ENCODE peak calls at places on chromosomes 11 and 22, in four cellular contexts. One of them, this sample, is unnamed.
A peak's percentile ranks its signal among the peaks of the same experiment; 100 is the strongest.

GRCh38 chr11:128054323-128054910 is 532.9 kb downstream of the ETS1 start:
- DNase-seq in K562: no peak
- DNase-seq in GM12878: no peak
- DNase-seq in HepG2: no peak
- DNase-seq in this sample: no peak

GRCh38 chr11:95306816-95307215 is 75.8 kb upstream of the SESN3 start:
- DNase-seq in HepG2: no peak
- DNase-seq in GM12878: no peak
- DNase-seq in K562: no peak
- DNase-seq in this sample: no peak

GRCh38 chr11:128724891-128725611 is 31.2 kb downstream of the FLI1 start:
- DNase-seq in K562: no peak
- DNase-seq in HepG2: no peak
- DNase-seq in GM12878: no peak
- DNase-seq in this sample: no peak

GRCh38 chr11:115544422-115544821 is 40.2 kb upstream of the CADM1 start:
- DNase-seq in HepG2: no peak
- DNase-seq in GM12878: no peak
- DNase-seq in K562: no peak
- DNase-seq in this sample: no peak

GRCh38 chr11:76672431-76673163 is 2.0 kb upstream of the LRRC32 start:
- DNase-seq in K562: no peak
- DNase-seq in HepG2: no peak
- DNase-seq in GM12878: peak; percentile 84
- DNase-seq in this sample: no peak

GRCh38 chr22:26590525-26590858 is 560 bp upstream of the TPST2 start:
- DNase-seq in HepG2: peak; percentile 4
- DNase-seq in GM12878: no peak
- DNase-seq in K562: no peak
- DNase-seq in this sample: no peak

GRCh38 chr11:70567680-70568503 is 169.6 kb downstream of the CTTN start:
- DNase-seq in GM12878: no peak
- DNase-seq in K562: no peak
- DNase-seq in HepG2: no peak
- DNase-seq in this sample: no peak

GRCh38 chr11:123450593-123450992 is 20.5 kb downstream of the GRAMD1B start:
- DNase-seq in HepG2: no peak
- DNase-seq in GM12878: no peak
- DNase-seq in K562: no peak
- DNase-seq in this sample: no peak

GRCh38 chr11:117202386-117203068 is 3.4 kb downstream of the TAGLN start:
- DNase-seq in K562: no peak
- DNase-seq in HepG2: no peak
- DNase-seq in GM12878: no peak
- DNase-seq in this sample: no peak

GRCh38 chr22:46149493-46149997 is 781 bp upstream of the PPARA start:
- DNase-seq in K562: no peak
- DNase-seq in GM12878: no peak
- DNase-seq in HepG2: no peak
- DNase-seq in this sample: no peak

GRCh38 chr11:44530413-44531115 is 34.9 kb upstream of the CD82 start:
- DNase-seq in GM12878: no peak
- DNase-seq in K562: peak; percentile 48
- DNase-seq in HepG2: no peak
- DNase-seq in this sample: no peak
- TF ChIP-seq FOXK2 in GM12878: no peak
- TF ChIP-seq FOXK2 in K562: no peak
- TF ChIP-seq FOXK2 in HepG2: no peak
- TF ChIP-seq FOXK2 in this sample: no peak

GRCh38 chr11:126696976-126697375 is 303.6 kb downstream of the KIRREL3 start:
- DNase-seq in HepG2: no peak
- DNase-seq in K562: no peak
- DNase-seq in GM12878: no peak
- DNase-seq in this sample: no peak
- TF ChIP-seq FOXK2 in HepG2: no peak
- TF ChIP-seq FOXK2 in K562: no peak
- TF ChIP-seq FOXK2 in GM12878: no peak
- TF ChIP-seq FOXK2 in this sample: no peak

GRCh38 chr11:61071208-61071681 is 31.0 kb upstream of the CD5 start:
- DNase-seq in GM12878: no peak
- DNase-seq in K562: no peak
- DNase-seq in HepG2: no peak
- DNase-seq in this sample: no peak
- TF ChIP-seq FOXK2 in GM12878: no peak
- TF ChIP-seq FOXK2 in K562: no peak
- TF ChIP-seq FOXK2 in HepG2: no peak
- TF ChIP-seq FOXK2 in this sample: no peak

DNA sequence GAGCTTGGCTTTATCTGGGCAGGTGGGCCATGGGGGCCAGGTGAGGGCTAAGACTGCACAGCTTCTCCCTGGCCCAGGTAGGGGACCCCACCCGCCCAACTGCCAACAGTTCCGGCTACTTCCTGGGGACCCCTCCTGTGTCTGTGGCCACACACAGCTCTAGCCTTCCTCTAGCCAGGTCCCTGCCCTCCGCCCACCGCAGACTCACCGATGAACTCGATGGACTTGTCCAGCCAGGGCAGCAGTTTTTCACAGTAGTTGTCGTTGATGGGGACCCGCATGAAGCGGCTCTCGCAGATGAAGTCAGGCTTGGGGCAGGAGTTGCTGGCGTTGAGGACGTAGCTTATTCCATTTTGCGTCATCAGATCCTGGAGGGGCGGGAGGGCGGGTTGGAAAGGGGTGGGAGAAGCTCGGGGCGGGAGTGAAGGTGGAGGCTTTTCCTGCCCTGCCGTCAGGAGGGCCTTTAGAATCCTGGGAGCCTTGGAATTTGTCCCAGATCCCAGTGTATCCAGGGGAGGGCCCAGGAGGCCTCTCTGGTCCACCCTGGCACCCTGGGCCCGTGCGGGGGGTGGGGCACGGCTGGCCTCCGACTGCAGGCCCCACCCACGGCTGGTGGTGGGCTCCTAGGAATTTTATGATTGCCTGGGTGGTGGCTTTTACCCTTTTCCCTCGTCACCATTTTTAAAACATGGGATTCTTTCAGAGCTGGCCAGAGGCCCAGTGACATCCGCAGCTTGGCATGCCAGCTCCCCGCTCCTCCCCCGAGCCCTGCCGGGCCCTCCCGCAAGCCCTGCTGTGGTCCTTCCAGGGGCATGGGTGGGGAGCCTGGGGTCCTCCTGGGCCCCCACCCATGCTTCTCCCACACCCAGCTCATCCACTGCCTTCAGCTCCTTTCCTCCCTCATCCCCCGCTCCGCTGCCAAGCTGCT is 13.9 kb downstream of the DUSP8 start:
- DNase-seq in K562: no peak
- DNase-seq in HepG2: no peak
- DNase-seq in GM12878: no peak
- DNase-seq in this sample: no peak
- TF ChIP-seq FOXK2 in K562: no peak
- TF ChIP-seq FOXK2 in HepG2: no peak
- TF ChIP-seq FOXK2 in GM12878: no peak
- TF ChIP-seq FOXK2 in this sample: no peak

This sample was measured in HEK293T.